ENCODE peak calls at places on chromosome 13, in six cellular contexts. L is right cardiac atrium, W is H1, E is sigmoid colon, R is neuronal stem cell, Y is pancreas. J is an unnamed sample.

GRCh38 chr13:26471807-26472206 is 85.7 kb upstream of the WASF3 start:
- DNase-seq in Y (no peak), R (no peak), W (no peak), E (no peak), L (peak; percentile 21), J (no peak)

GRCh38 chr13:26425439-26426358 is 131.8 kb upstream of the WASF3 start:
- DNase-seq in W (no peak), R (no peak), L (peak; percentile 46), Y (no peak), E (peak; percentile 72), J (no peak)

GRCh38 chr13:48560657-48561337 is 27.9 kb upstream of the RCBTB2 start:
- DNase-seq in L (no peak), E (no peak), R (no peak), W (no peak), Y (no peak), J (no peak)

GRCh38 chr13:98022210-98022609 is 68.7 kb downstream of the IPO5 start:
- DNase-seq in L (no peak), E (no peak), R (no peak), Y (no peak), W (no peak), J (peak; percentile 51)

GRCh38 chr13:67120872-67121531 is 109.1 kb downstream of the PCDH9 start:
- DNase-seq in E (no peak), Y (no peak), W (no peak), R (no peak), L (no peak), J (peak; percentile 43)

GRCh38 chr13:104779311-104779710 is 1713.1 kb upstream of the SLC10A2 start:
- DNase-seq in L (no peak), W (peak; percentile 27), Y (no peak), E (no peak), R (peak; percentile 4), J (peak; percentile 19)

GRCh38 chr13:35499131-35500051 is 22.9 kb upstream of the MAB21L1 start:
- DNase-seq in R (no peak), W (no peak), L (no peak), E (no peak), Y (no peak), J (no peak)

GRCh38 chr13:67619346-67619745 is 389.2 kb upstream of the PCDH9 start:
- DNase-seq in L (no peak), Y (no peak), W (no peak), R (no peak), E (no peak), J (no peak)

GRCh38 chr13:29100739-29101138 is 280.6 kb downstream of the MTUS2 start:
- DNase-seq in E (no peak), L (no peak), Y (no peak), R (no peak), W (no peak), J (no peak)

GRCh38 chr13:51804295-51805172 is 571 bp upstream of the DHRS12 start:
- DNase-seq in W (no peak), Y (no peak), L (peak; percentile 77), R (no peak), E (peak; percentile 75), J (no peak)

GRCh38 chr13:75685239-75685697 is 49.1 kb downstream of the LMO7 start:
- DNase-seq in L (no peak), Y (no peak), R (peak; percentile 6), W (peak; percentile 39), E (no peak), J (peak; percentile 77)

GRCh38 chr13:36353001-36353400 is 6.8 kb upstream of the SPART start:
- DNase-seq in Y (no peak), L (no peak), R (no peak), E (no peak), W (no peak), J (no peak)

GRCh38 chr13:110516500-110516899 is 45.0 kb downstream of the RAB20 start:
- DNase-seq in Y (peak; percentile 26), W (no peak), E (no peak), R (no peak), L (no peak), J (no peak)

GRCh38 chr13:44331446-44331845 is 42.2 kb upstream of the SERP2 start:
- DNase-seq in E (no peak), L (no peak), Y (no peak), R (no peak), W (no peak), J (no peak)

GRCh38 chr13:35923347-35923746 is 207.8 kb downstream of the DCLK1 start:
- DNase-seq in W (no peak), E (no peak), R (no peak), L (peak; percentile 70), Y (no peak), J (no peak)

GRCh38 chr13:78601886-78602560 is 1.3 kb downstream of the POU4F1 start:
- DNase-seq in W (no peak), Y (peak; percentile 57), L (no peak), R (no peak), E (no peak), J (no peak)

GRCh38 chr13:66574606-66575005 is 655.5 kb downstream of the PCDH9 start:
- DNase-seq in R (no peak), W (no peak), Y (no peak), E (no peak), L (no peak), J (no peak)

GRCh38 chr13:58619396-58620113 is 988.0 kb downstream of the PCDH17 start:
- DNase-seq in R (no peak), E (no peak), W (no peak), Y (no peak), L (no peak), J (no peak)

GRCh38 chr13:32323912-32324311 is 8.6 kb downstream of the BRCA2 start:
- DNase-seq in L (no peak), W (no peak), Y (no peak), R (no peak), E (no peak), J (peak; percentile 69)

GRCh38 chr13:50588736-50589135 is 254.8 kb downstream of the DLEU7 start:
- DNase-seq in R (no peak), E (no peak), Y (no peak), W (no peak), L (no peak), J (no peak)

GRCh38 chr13:114096031-114096485 is 36.4 kb downstream of the RASA3 start:
- DNase-seq in E (peak; percentile 61), R (no peak), L (peak; percentile 27), W (no peak), Y (no peak), J (no peak)

GRCh38 chr13:105513448-105513847 is 1022.0 kb downstream of the EFNB2 start:
- DNase-seq in Y (no peak), W (no peak), L (no peak), R (no peak), E (no peak), J (no peak)

GRCh38 chr13:107585466-107585865 is 629.9 kb downstream of the LIG4 start:
- DNase-seq in L (no peak), Y (no peak), R (no peak), E (no peak), W (no peak), J (no peak)

GRCh38 chr13:76822691-76823267 is 63.4 kb downstream of the KCTD12 start:
- DNase-seq in L (no peak), R (no peak), E (no peak), W (no peak), Y (no peak), J (no peak)

GRCh38 chr13:35164324-35164932 is 222.4 kb downstream of the NBEA start:
- DNase-seq in E (no peak), W (no peak), L (no peak), Y (no peak), R (peak; percentile 20), J (no peak)

GRCh38 chr13:102569488-102569887 is 27.3 kb upstream of the TPP2 start:
- DNase-seq in E (no peak), Y (no peak), L (no peak), W (no peak), R (no peak), J (peak; percentile 50)

GRCh38 chr13:26022538-26023292 is 29.1 kb downstream of the SHISA2 start:
- DNase-seq in L (peak; percentile 87), E (no peak), W (no peak), Y (peak; percentile 72), R (no peak), J (peak; percentile 34)

GRCh38 chr13:95906999-95907398 is 146.2 kb downstream of the UGGT2 start:
- DNase-seq in L (no peak), E (no peak), W (no peak), R (no peak), Y (peak; percentile 34), J (no peak)

GRCh38 chr13:20362642-20363041 is 130.5 kb upstream of the GJB6 start:
- DNase-seq in W (no peak), Y (no peak), L (no peak), E (no peak), R (no peak), J (no peak)
- H3K27me3 ChIP-seq in W (peaks cover 77% of the 10 kb centered on the region), Y (no peaks in the 10 kb centered on the region), L (no peaks in the 10 kb centered on the region), E (no peaks in the 10 kb centered on the region), R (no peaks in the 10 kb centered on the region), J (peaks cover 7% of the 10 kb centered on the region)

GRCh38 chr13:22200469-22200868 is 529.6 kb downstream of the FGF9 start:
- DNase-seq in W (no peak), R (no peak), E (no peak), Y (no peak), L (no peak), J (no peak)
- H3K27me3 ChIP-seq in W (no peaks in the 10 kb centered on the region), R (no peaks in the 10 kb centered on the region), E (no peaks in the 10 kb centered on the region), Y (no peaks in the 10 kb centered on the region), L (no peaks in the 10 kb centered on the region), J (no peaks in the 10 kb centered on the region)

GRCh38 chr13:52845334-52845761 is 3.1 kb downstream of the PCDH8 start:
- DNase-seq in R (peak; percentile 24), E (no peak), L (no peak), W (no peak), Y (no peak), J (no peak)
- H3K27me3 ChIP-seq in R (peaks cover 29% of the 10 kb centered on the region), E (peaks cover 49% of the 10 kb centered on the region), L (no peaks in the 10 kb centered on the region), W (peaks cover 61% of the 10 kb centered on the region), Y (peaks cover 12% of the 10 kb centered on the region), J (peaks cover 37% of the 10 kb centered on the region)

GRCh38 chr13:113000575-113000974 is 31.6 kb downstream of the MCF2L start:
- DNase-seq in L (no peak), Y (no peak), W (no peak), E (no peak), R (no peak), J (no peak)
- H3K27me3 ChIP-seq in L (no peaks in the 10 kb centered on the region), Y (no peaks in the 10 kb centered on the region), W (no peaks in the 10 kb centered on the region), E (peaks cover 10% of the 10 kb centered on the region), R (no peaks in the 10 kb centered on the region), J (peaks cover 15% of the 10 kb centered on the region)

DNA sequence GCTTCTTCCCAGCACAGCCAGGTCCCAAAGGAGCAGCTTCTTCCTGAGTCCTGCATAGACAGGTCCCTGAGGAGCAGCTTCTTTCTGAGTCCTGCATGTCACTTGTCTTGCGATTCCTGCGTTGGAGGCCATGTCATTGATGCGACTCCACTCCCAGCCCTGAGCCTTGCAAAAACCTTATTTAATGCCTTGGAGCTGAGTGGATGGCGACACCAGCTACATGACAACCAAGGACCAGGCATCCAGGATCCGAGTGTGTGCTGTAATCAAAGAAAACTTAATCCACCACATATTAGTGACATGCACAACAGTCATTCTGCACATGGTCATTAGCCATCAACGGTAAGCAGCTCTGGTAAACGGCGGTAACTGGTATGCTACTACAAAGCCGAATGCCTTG is 315.8 kb downstream of the TEX29 start:
- DNase-seq in E (no peak), L (no peak), W (no peak), R (no peak), Y (no peak), J (no peak)
- H3K27me3 ChIP-seq in E (no peaks in the 10 kb centered on the region), L (no peaks in the 10 kb centered on the region), W (no peaks in the 10 kb centered on the region), R (no peaks in the 10 kb centered on the region), Y (no peaks in the 10 kb centered on the region), J (no peaks in the 10 kb centered on the region)

GRCh38 chr13:27827646-27828045 is 35.4 kb downstream of the GSX1 start:
- DNase-seq in E (no peak), L (no peak), R (no peak), Y (no peak), W (no peak), J (no peak)
- H3K27me3 ChIP-seq in E (no peaks in the 10 kb centered on the region), L (no peaks in the 10 kb centered on the region), R (no peaks in the 10 kb centered on the region), Y (peaks cover 1% of the 10 kb centered on the region), W (peaks cover 85% of the 10 kb centered on the region), J (peaks cover 7% of the 10 kb centered on the region)

J was measured in BJ.